ENCODE peak calls at places on chromosomes 4 and X, in six cellular contexts. T, D, W, S, F and R are unnamed samples.

GRCh38 chr4:3254302-3255131 is 5.6 kb downstream of the MSANTD1 start:
- DNase-seq in S (peak), W (no peak), D (no peak), F (no peak), T (peak), R (no peak)

GRCh38 chr4:183760326-183760725 is 101.2 kb downstream of the TRAPPC11 start:
- DNase-seq in S (no peak), W (no peak), F (no peak), D (no peak), T (no peak), R (no peak)

GRCh38 chrX:9906919-9907318 is 60.2 kb upstream of the CLDN34 start:
- DNase-seq in D (no peak), T (no peak), F (no peak), S (no peak), W (no peak), R (no peak)

GRCh38 chr4:90415116-90415515 is 287.9 kb downstream of the CCSER1 start:
- DNase-seq in D (no peak), F (no peak), T (no peak), S (no peak), W (no peak), R (no peak)

GRCh38 chrX:114038358-114038757 is 545.5 kb upstream of the HTR2C start:
- DNase-seq in D (no peak), S (no peak), T (no peak), F (no peak), W (no peak), R (no peak)

GRCh38 chr4:20788266-20788665 is 88.0 kb downstream of the PACRGL start:
- DNase-seq in W (no peak), S (no peak), T (no peak), F (no peak), D (no peak), R (no peak)

GRCh38 chrX:136525738-136526606 is 6.0 kb upstream of the VGLL1 start:
- DNase-seq in D (no peak), S (peak), T (peak), F (no peak), W (peak), R (peak)

GRCh38 chr4:76688737-76689078 is 209.2 kb downstream of the SOWAHB start:
- DNase-seq in F (no peak), T (no peak), S (no peak), W (no peak), D (no peak), R (no peak)

GRCh38 chr4:88706574-88706973 is 8.9 kb upstream of the NAP1L5 start:
- DNase-seq in T (peak), F (no peak), W (peak), D (no peak), S (no peak), R (peak)

GRCh38 chr4:8940792-8941491 is 69.3 kb upstream of the HMX1 start:
- DNase-seq in F (peak), T (no peak), D (no peak), W (no peak), S (no peak), R (no peak)

GRCh38 chrX:46627044-46627443 is 53.5 kb downstream of the CHST7 start:
- DNase-seq in D (no peak), S (no peak), T (no peak), F (no peak), W (no peak), R (no peak)

GRCh38 chr4:60744767-60745166 is 455.4 kb upstream of the ADGRL3 start:
- DNase-seq in W (no peak), F (no peak), D (no peak), S (no peak), T (no peak), R (no peak)

GRCh38 chrX:57528670-57529255 is 63.0 kb upstream of the ZXDB start:
- DNase-seq in T (no peak), D (no peak), W (no peak), S (no peak), F (peak), R (peak)

GRCh38 chr4:6625256-6625655 is 15.2 kb upstream of the MRFAP1 start:
- DNase-seq in S (no peak), T (no peak), D (no peak), W (no peak), F (no peak), R (no peak)

GRCh38 chrX:32673193-32673592 is 538.2 kb downstream of the DMD start:
- DNase-seq in T (no peak), D (no peak), S (no peak), F (no peak), W (peak), R (peak)

GRCh38 chrX:97158270-97158669 is 274.6 kb downstream of the RPA4 start:
- DNase-seq in D (no peak), S (no peak), W (no peak), T (no peak), F (no peak), R (no peak)

GRCh38 chr4:182143822-182144620 is 99.2 kb upstream of the TENM3 start:
- DNase-seq in W (no peak), S (no peak), F (peak), T (peak), D (no peak), R (peak)

GRCh38 chr4:14792702-14793227 is 209.5 kb upstream of the CPEB2 start:
- DNase-seq in W (no peak), F (no peak), T (no peak), S (no peak), D (no peak), R (no peak)

GRCh38 chr4:186685744-186686143 is 37.9 kb downstream of the FAT1 start:
- DNase-seq in D (no peak), F (no peak), W (peak), S (no peak), T (no peak), R (no peak)

GRCh38 chr4:85639946-85640345 is 165.0 kb downstream of the ARHGAP24 start:
- DNase-seq in D (no peak), F (no peak), W (no peak), S (no peak), T (no peak), R (no peak)

GRCh38 chrX:55450259-55450658 is 1.7 kb upstream of the MAGEH1 start:
- DNase-seq in F (no peak), T (no peak), W (no peak), D (no peak), S (no peak), R (no peak)

GRCh38 chr4:106039796-106040195 is 144.5 kb downstream of the NPNT start:
- DNase-seq in S (no peak), D (no peak), W (no peak), F (no peak), T (no peak), R (no peak)

GRCh38 chr4:106063009-106063408 is 167.7 kb downstream of the NPNT start:
- DNase-seq in S (no peak), F (no peak), T (no peak), D (no peak), W (no peak), R (no peak)

GRCh38 chr4:5710962-5711478 is at the start of gene EVC:
- DNase-seq in T (peak), W (peak), F (peak), S (peak), D (no peak), R (peak)

GRCh38 chrX:2967998-2968909 is 38.1 kb upstream of the ARSH start:
- DNase-seq in W (no peak), T (no peak), S (no peak), D (no peak), F (peak), R (no peak)

GRCh38 chrX:108435261-108435660 is 3.0 kb downstream of the COL4A6 start:
- DNase-seq in S (no peak), W (no peak), D (no peak), T (no peak), F (no peak), R (no peak)

GRCh38 chr4:121477079-121477478 is 96.3 kb upstream of the QRFPR start:
- DNase-seq in W (no peak), F (no peak), T (no peak), D (no peak), S (no peak), R (no peak)

GRCh38 chrX:98362630-98363029 is 1478.9 kb downstream of the RPA4 start:
- DNase-seq in W (no peak), S (no peak), F (no peak), D (no peak), T (no peak), R (no peak)

GRCh38 chrX:97471071-97471470 is 587.4 kb downstream of the RPA4 start:
- DNase-seq in T (no peak), D (no peak), W (no peak), F (no peak), S (no peak), R (no peak)

GRCh38 chrX:74178536-74178935 is 125.4 kb upstream of the ZCCHC13 start:
- DNase-seq in T (peak), D (no peak), W (no peak), S (no peak), F (no peak), R (no peak)

GRCh38 chr4:41719417-41719816 is 29.1 kb downstream of the PHOX2B start:
- DNase-seq in F (no peak), W (no peak), S (no peak), T (no peak), D (no peak), R (no peak)

GRCh38 chr4:8651661-8652180 is 59.2 kb downstream of the CPZ start:
- DNase-seq in W (no peak), T (peak), F (no peak), S (no peak), D (no peak), R (no peak)